ENCODE peak calls at places on chromosomes 2 and 18, in seven cellular contexts. One of them, this sample, is unnamed.

GRCh38 chr18:39825485-39825884 is 2129.5 kb upstream of the PIK3C3 start:
- DNase-seq in T-helper 9 cell: no peak
- DNase-seq in progenitor cell of endocrine pancreas: no peak
- DNase-seq in T-helper 2 cell: no peak
- DNase-seq in stimulated activated CD4-positive, alpha-beta T cell treated with anti-CD3 and anti-CD28 coated beads, Interleukin-4, amount 100 ng/mL, for 1 hour: no peak
- DNase-seq in pons: no peak
- DNase-seq in bronchial epithelial cell: peak; percentile 52
- DNase-seq in this sample: no peak

GRCh38 chr2:49770919-49771318 is 616.6 kb upstream of the FSHR start:
- DNase-seq in T-helper 9 cell: no peak
- DNase-seq in progenitor cell of endocrine pancreas: peak; percentile 46
- DNase-seq in T-helper 2 cell: peak; percentile 13
- DNase-seq in stimulated activated CD4-positive, alpha-beta T cell treated with anti-CD3 and anti-CD28 coated beads, Interleukin-4, amount 100 ng/mL, for 1 hour: no peak
- DNase-seq in pons: peak; percentile 76
- DNase-seq in bronchial epithelial cell: peak; percentile 8
- DNase-seq in this sample: no peak

GRCh38 chr2:228339525-228339924 is 158.0 kb upstream of the SPHKAP start:
- DNase-seq in T-helper 9 cell: no peak
- DNase-seq in progenitor cell of endocrine pancreas: no peak
- DNase-seq in T-helper 2 cell: no peak
- DNase-seq in stimulated activated CD4-positive, alpha-beta T cell treated with anti-CD3 and anti-CD28 coated beads, Interleukin-4, amount 100 ng/mL, for 1 hour: no peak
- DNase-seq in pons: no peak
- DNase-seq in bronchial epithelial cell: no peak
- DNase-seq in this sample: no peak

GRCh38 chr2:106561803-106562202 is 74.6 kb downstream of the CD8B2 start:
- DNase-seq in T-helper 9 cell: no peak
- DNase-seq in progenitor cell of endocrine pancreas: no peak
- DNase-seq in T-helper 2 cell: no peak
- DNase-seq in stimulated activated CD4-positive, alpha-beta T cell treated with anti-CD3 and anti-CD28 coated beads, Interleukin-4, amount 100 ng/mL, for 1 hour: no peak
- DNase-seq in pons: no peak
- DNase-seq in bronchial epithelial cell: no peak
- DNase-seq in this sample: no peak

GRCh38 chr2:20005067-20005627 is 7.3 kb downstream of the MATN3 start:
- DNase-seq in T-helper 9 cell: no peak
- DNase-seq in progenitor cell of endocrine pancreas: no peak
- DNase-seq in T-helper 2 cell: no peak
- DNase-seq in stimulated activated CD4-positive, alpha-beta T cell treated with anti-CD3 and anti-CD28 coated beads, Interleukin-4, amount 100 ng/mL, for 1 hour: no peak
- DNase-seq in pons: no peak
- DNase-seq in bronchial epithelial cell: no peak
- DNase-seq in this sample: no peak

GRCh38 chr2:220437938-220438337 is 810.5 kb downstream of the SLC4A3 start:
- DNase-seq in T-helper 9 cell: no peak
- DNase-seq in progenitor cell of endocrine pancreas: no peak
- DNase-seq in T-helper 2 cell: no peak
- DNase-seq in stimulated activated CD4-positive, alpha-beta T cell treated with anti-CD3 and anti-CD28 coated beads, Interleukin-4, amount 100 ng/mL, for 1 hour: no peak
- DNase-seq in pons: no peak
- DNase-seq in bronchial epithelial cell: peak; percentile 7
- DNase-seq in this sample: no peak

GRCh38 chr18:59512025-59512710 is 153.1 kb upstream of the LMAN1 start:
- DNase-seq in T-helper 9 cell: no peak
- DNase-seq in progenitor cell of endocrine pancreas: no peak
- DNase-seq in T-helper 2 cell: no peak
- DNase-seq in stimulated activated CD4-positive, alpha-beta T cell treated with anti-CD3 and anti-CD28 coated beads, Interleukin-4, amount 100 ng/mL, for 1 hour: no peak
- DNase-seq in pons: no peak
- DNase-seq in bronchial epithelial cell: no peak
- DNase-seq in this sample: no peak

GRCh38 chr2:66925128-66925527 is 472.0 kb upstream of the ETAA1 start:
- DNase-seq in T-helper 9 cell: no peak
- DNase-seq in progenitor cell of endocrine pancreas: no peak
- DNase-seq in T-helper 2 cell: no peak
- DNase-seq in stimulated activated CD4-positive, alpha-beta T cell treated with anti-CD3 and anti-CD28 coated beads, Interleukin-4, amount 100 ng/mL, for 1 hour: no peak
- DNase-seq in pons: no peak
- DNase-seq in bronchial epithelial cell: peak; percentile 43
- DNase-seq in this sample: peak; percentile 11

GRCh38 chr2:46229134-46230063 is 67.8 kb upstream of the EPAS1 start:
- DNase-seq in T-helper 9 cell: no peak
- DNase-seq in progenitor cell of endocrine pancreas: no peak
- DNase-seq in T-helper 2 cell: peak; percentile 91
- DNase-seq in stimulated activated CD4-positive, alpha-beta T cell treated with anti-CD3 and anti-CD28 coated beads, Interleukin-4, amount 100 ng/mL, for 1 hour: no peak
- DNase-seq in pons: no peak
- DNase-seq in bronchial epithelial cell: no peak
- DNase-seq in this sample: no peak

GRCh38 chr18:60038731-60039130 is 138.9 kb downstream of the PMAIP1 start:
- DNase-seq in T-helper 9 cell: no peak
- DNase-seq in progenitor cell of endocrine pancreas: no peak
- DNase-seq in T-helper 2 cell: no peak
- DNase-seq in stimulated activated CD4-positive, alpha-beta T cell treated with anti-CD3 and anti-CD28 coated beads, Interleukin-4, amount 100 ng/mL, for 1 hour: no peak
- DNase-seq in pons: no peak
- DNase-seq in bronchial epithelial cell: no peak
- DNase-seq in this sample: no peak

GRCh38 chr2:11177871-11178598 is 22.8 kb downstream of the SLC66A3 start:
- DNase-seq in T-helper 9 cell: no peak
- DNase-seq in progenitor cell of endocrine pancreas: no peak
- DNase-seq in T-helper 2 cell: no peak
- DNase-seq in stimulated activated CD4-positive, alpha-beta T cell treated with anti-CD3 and anti-CD28 coated beads, Interleukin-4, amount 100 ng/mL, for 1 hour: no peak
- DNase-seq in pons: no peak
- DNase-seq in bronchial epithelial cell: no peak
- DNase-seq in this sample: no peak

GRCh38 chr2:25161055-25161781 is 7.2 kb downstream of the POMC start:
- DNase-seq in T-helper 9 cell: peak; percentile 67
- DNase-seq in progenitor cell of endocrine pancreas: no peak
- DNase-seq in T-helper 2 cell: peak; percentile 83
- DNase-seq in stimulated activated CD4-positive, alpha-beta T cell treated with anti-CD3 and anti-CD28 coated beads, Interleukin-4, amount 100 ng/mL, for 1 hour: peak; percentile 74
- DNase-seq in pons: no peak
- DNase-seq in bronchial epithelial cell: no peak
- DNase-seq in this sample: no peak

This sample was measured in RWPE1.